ENCODE peak calls at places on chromosomes 16 and 17, in seven cellular contexts. B is right atrium auricular region, X is cardiac muscle cell, S is tibial artery, Z is right lobe of liver, H is small intestine, P is sigmoid colon. T is an unnamed sample. For H3K4me1, the result is how much of the 10 kb centered on the place peaks cover.

GRCh38 chr17:37160940-37161339 is 212.2 kb downstream of the AATF start:
- DNase-seq in B (no peak), X (peak), S (no peak), Z (no peak), H (peak), P (no peak), T (no peak)

GRCh38 chr16:56102159-56102798 is 89.0 kb upstream of the GNAO1 start:
- DNase-seq in B (peak), X (peak), S (peak), Z (no peak), H (no peak), P (peak), T (no peak)

GRCh38 chr16:53523126-53523804 is 20.3 kb upstream of the AKTIP start:
- DNase-seq in B (no peak), X (no peak), S (no peak), Z (no peak), H (no peak), P (no peak), T (no peak)

GRCh38 chr16:57993452-57993851 is 7.0 kb downstream of the ZNF319 start:
- DNase-seq in B (no peak), X (no peak), S (no peak), Z (no peak), H (no peak), P (no peak), T (no peak)

GRCh38 chr17:2400474-2400866 is 390 bp downstream of the MNT start:
- DNase-seq in B (no peak), X (peak), S (no peak), Z (peak), H (peak), P (peak), T (peak)

GRCh38 chr17:55434721-55435120 is 13.1 kb upstream of the MMD start:
- DNase-seq in B (no peak), X (no peak), S (no peak), Z (no peak), H (no peak), P (no peak), T (no peak)

GRCh38 chr17:31517524-31517923 is 126.0 kb downstream of the RAB11FIP4 start:
- DNase-seq in B (no peak), X (no peak), S (no peak), Z (no peak), H (no peak), P (no peak), T (no peak)

GRCh38 chr17:31068291-31068690 is 26.5 kb upstream of the NF1 start:
- DNase-seq in B (no peak), X (peak), S (peak), Z (peak), H (peak), P (no peak), T (no peak)

GRCh38 chr16:21194771-21195301 is 16.5 kb downstream of the ZP2 start:
- DNase-seq in B (no peak), X (peak), S (no peak), Z (no peak), H (no peak), P (no peak), T (no peak)

GRCh38 chr17:32445976-32446375 is 1.7 kb downstream of the PSMD11 start:
- DNase-seq in B (no peak), X (peak), S (no peak), Z (no peak), H (no peak), P (no peak), T (no peak)

GRCh38 chr17:30104575-30105339 is 11.9 kb upstream of the NSRP1 start:
- DNase-seq in B (peak), X (peak), S (peak), Z (peak), H (peak), P (peak), T (peak)

GRCh38 chr17:79800325-79801155 is 3.7 kb upstream of the CBX8 start:
- DNase-seq in B (no peak), X (peak), S (no peak), Z (no peak), H (peak), P (no peak), T (no peak)

GRCh38 chr17:62653831-62654829 is 26.7 kb downstream of the MRC2 start:
- DNase-seq in B (peak), X (peak), S (peak), Z (no peak), H (no peak), P (peak), T (no peak)

GRCh38 chr16:57092786-57093301 is 461 bp downstream of the CPNE2 start:
- DNase-seq in B (no peak), X (peak), S (no peak), Z (peak), H (peak), P (no peak), T (peak)

GRCh38 chr16:7137560-7138330 is 194.9 kb upstream of the RBFOX1 start:
- DNase-seq in B (no peak), X (no peak), S (no peak), Z (no peak), H (peak), P (no peak), T (no peak)

GRCh38 chr17:50817142-50817751 is 18.1 kb upstream of the WFIKKN2 start:
- DNase-seq in B (no peak), X (peak), S (no peak), Z (peak), H (peak), P (no peak), T (peak)

GRCh38 chr17:72467841-72468653 is 347.2 kb downstream of the SOX9 start:
- DNase-seq in B (peak), X (peak), S (no peak), Z (no peak), H (peak), P (no peak), T (no peak)

GRCh38 chr16:15552507-15552906 is 90.4 kb downstream of the MARF1 start:
- DNase-seq in B (no peak), X (no peak), S (no peak), Z (no peak), H (no peak), P (no peak), T (no peak)

GRCh38 chr16:15796885-15797284 is 59.9 kb downstream of the MYH11 start:
- DNase-seq in B (no peak), X (no peak), S (no peak), Z (no peak), H (no peak), P (no peak), T (no peak)

GRCh38 chr16:76278976-76279375 is 1.8 kb downstream of the CNTNAP4 start:
- DNase-seq in B (no peak), X (peak), S (no peak), Z (no peak), H (no peak), P (no peak), T (no peak)

GRCh38 chr16:80121522-80121909 is 419.3 kb upstream of the DYNLRB2 start:
- DNase-seq in B (no peak), X (no peak), S (no peak), Z (no peak), H (no peak), P (no peak), T (no peak)

GRCh38 chr17:39927928-39928867 is 666 bp downstream of the LRRC3C start:
- DNase-seq in B (peak), X (no peak), S (peak), Z (peak), H (peak), P (peak), T (no peak)

GRCh38 chr16:50547340-50547865 is 793 bp upstream of the NKD1 start:
- DNase-seq in B (no peak), X (peak), S (peak), Z (peak), H (peak), P (peak), T (peak)

GRCh38 chr16:72995151-72995881 is 52.6 kb downstream of the ZFHX3 start:
- DNase-seq in B (no peak), X (no peak), S (peak), Z (no peak), H (no peak), P (no peak), T (no peak)

GRCh38 chr17:63002625-63003024 is 36.6 kb downstream of the TANC2 start:
- DNase-seq in B (no peak), X (no peak), S (no peak), Z (no peak), H (no peak), P (no peak), T (no peak)

GRCh38 chr16:86590501-86591144 is 12.3 kb downstream of the FOXL1 start:
- DNase-seq in B (no peak), X (peak), S (no peak), Z (no peak), H (no peak), P (no peak), T (no peak)

DNA sequence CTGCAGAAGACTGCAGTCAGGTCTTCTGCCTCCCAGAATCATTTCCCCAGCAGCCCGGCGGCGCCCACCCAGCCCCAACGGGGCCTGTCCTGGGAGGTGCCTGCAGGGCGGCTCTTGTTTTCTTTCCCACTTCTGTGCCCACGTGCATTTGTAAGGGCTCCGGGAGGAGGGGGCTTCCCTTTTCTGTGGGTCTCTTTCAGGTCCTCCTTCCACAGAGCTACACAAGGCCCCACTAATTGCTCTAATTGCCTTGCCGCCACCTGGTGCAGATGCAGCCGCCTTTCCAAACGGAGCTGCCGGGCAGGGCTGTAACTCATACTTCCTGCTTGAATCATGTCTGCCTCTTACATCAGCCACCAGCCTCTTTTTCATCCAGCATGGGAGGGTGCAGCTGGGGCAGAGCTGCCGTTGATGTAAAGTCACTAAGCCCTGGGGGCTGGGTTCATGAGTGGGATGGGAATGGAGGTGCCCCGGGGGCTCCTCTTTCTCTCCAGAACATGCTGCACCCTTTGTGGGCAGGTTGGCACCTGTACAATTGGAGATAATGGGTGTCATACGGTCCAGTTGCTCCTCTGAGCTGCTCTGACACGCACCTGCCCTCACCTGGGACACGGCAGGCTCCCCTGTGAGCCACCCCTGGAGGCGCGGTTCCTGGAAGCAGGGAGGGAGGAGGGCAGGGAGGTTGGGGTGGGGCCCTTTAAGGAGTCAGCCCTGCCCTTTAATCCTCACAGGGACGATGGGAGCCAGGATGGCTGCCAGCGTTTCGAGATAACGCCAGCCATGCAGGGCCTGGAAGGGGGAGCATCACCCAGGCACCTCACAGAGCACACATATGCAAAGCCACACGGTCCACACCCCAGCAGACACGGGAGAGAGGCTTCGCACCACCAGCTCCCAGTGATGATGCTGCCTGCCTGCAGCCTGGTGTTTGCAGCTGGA is 41.1 kb upstream of the KLHDC4 start:
- DNase-seq in B (peak), X (peak), S (peak), Z (no peak), H (peak), P (peak), T (peak)
- H3K4me1 ChIP-seq in B (under half), X (under half), S (under half), Z (under half), H (under half), P (under half), T (under half)

DNA sequence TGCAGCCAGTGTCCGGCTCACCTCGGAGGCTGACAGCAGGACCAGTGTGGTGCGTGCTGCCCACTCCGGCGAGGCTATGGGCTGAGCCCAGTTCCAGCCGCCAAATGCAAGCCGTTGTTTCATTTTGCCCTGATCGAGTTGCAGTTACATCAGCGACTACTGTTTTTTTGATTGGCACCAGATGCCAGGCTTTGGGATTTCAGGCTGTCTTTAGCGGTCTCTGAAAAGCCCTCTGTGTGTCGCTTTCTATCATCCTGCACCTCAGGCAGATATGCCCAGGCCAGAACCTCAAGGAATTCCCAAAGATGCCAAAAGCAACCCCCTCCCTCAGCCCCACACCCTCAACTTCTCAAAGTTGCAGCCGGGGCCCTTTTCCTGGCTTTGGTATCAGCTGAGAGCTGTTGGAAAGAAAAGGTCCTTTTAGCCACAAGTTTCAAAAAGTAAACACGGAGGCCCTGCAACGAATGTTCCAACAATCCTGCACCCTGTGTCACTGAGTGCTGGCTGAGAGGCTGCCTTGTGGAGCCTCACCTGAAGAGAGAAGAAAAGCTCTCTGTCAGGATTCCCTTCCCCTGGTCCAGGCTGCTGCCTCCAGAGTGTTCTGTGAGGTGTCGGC is 58.9 kb downstream of the WWP2 start:
- DNase-seq in B (no peak), X (peak), S (peak), Z (no peak), H (no peak), P (no peak), T (no peak)
- H3K4me3 ChIP-seq in B (no peak), X (no peak), S (peak), Z (no peak), H (no peak), P (no peak), T (no peak)

DNA sequence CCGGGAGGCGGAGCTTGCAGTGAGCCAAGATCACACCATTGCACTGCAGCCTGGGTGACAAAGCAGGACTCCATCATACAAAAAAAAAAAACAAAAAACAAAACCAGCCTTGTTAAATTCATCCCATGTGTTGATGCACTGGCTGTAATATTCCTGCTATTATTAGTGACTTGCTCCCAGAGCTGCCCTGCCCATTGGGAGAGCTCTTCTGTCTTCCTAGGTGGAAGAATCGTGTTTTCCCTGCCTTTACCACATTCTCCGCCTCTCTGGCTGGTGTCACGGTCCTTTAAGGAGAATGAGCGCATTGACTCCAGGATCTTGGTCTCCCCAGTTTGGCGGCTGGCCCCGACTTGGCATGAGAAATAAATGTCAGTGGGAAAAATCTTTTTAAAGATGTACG is 15.3 kb downstream of the RMI2 start:
- DNase-seq in B (no peak), X (no peak), S (no peak), Z (no peak), H (no peak), P (no peak), T (no peak)
- H3K4me1 ChIP-seq in B (under half), X (under half), S (under half), Z (under half), H (under half), P (under half), T (under half)

DNA sequence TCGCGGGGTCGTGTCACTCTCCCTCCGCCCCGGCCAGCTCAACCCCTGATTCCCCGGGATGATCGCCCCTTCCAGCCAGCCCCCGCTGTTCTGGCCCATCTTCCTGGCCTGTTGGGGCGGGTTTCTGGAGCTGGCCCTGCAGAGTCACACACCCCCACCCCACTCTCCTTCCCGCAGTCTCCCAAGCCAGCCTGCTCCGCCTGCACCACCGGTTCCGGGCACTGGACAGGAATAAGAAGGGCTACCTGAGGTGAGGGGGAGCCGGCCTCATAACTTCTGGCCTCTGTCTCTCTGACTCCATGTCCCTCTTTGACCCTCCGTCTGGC is 621 bp downstream of the CHP2 start:
- DNase-seq in B (no peak), X (no peak), S (no peak), Z (no peak), H (peak), P (no peak), T (no peak)
- H3K4me3 ChIP-seq in B (no peak), X (no peak), S (no peak), Z (no peak), H (no peak), P (peak), T (no peak)